ENCODE peak calls at places on chromosomes 5 and 9, in nine cellular contexts. Y, U, P, V, C, W, Q, H and L are unnamed samples.

GRCh38 chr9:137688261-137688660 is 69.5 kb downstream of the EHMT1 start:
- DNase-seq in W (no peak), U (no peak), H (no peak), Y (no peak), V (no peak), Q (no peak), P (no peak), C (no peak), L (no peak)

GRCh38 chr5:179382486-179382885 is 37.2 kb upstream of the ADAMTS2 start:
- DNase-seq in V (no peak), H (no peak), Q (no peak), P (no peak), U (no peak), C (no peak), W (no peak), Y (no peak), L (no peak)

GRCh38 chr9:136533775-136534157 is 12.1 kb downstream of the NOTCH1 start:
- DNase-seq in H (no peak), V (no peak), Q (no peak), Y (no peak), P (no peak), U (no peak), C (no peak), W (no peak), L (no peak)

GRCh38 chr5:66981705-66982387 is 214.8 kb downstream of the CD180 start:
- DNase-seq in H (no peak), U (no peak), P (no peak), V (no peak), Q (no peak), Y (no peak), W (no peak), C (no peak), L (no peak)

GRCh38 chr5:20972419-20972925 is 984.5 kb upstream of the CDH18 start:
- DNase-seq in Y (peak), H (no peak), P (peak), Q (no peak), U (no peak), C (peak), V (peak), W (no peak), L (peak)

GRCh38 chr9:117013596-117013995 is 326.5 kb downstream of the TRIM32 start:
- DNase-seq in U (no peak), V (peak), C (no peak), H (no peak), P (no peak), Q (no peak), Y (no peak), W (no peak), L (no peak)

GRCh38 chr9:30676642-30677041 is 1707.8 kb upstream of the ACO1 start:
- DNase-seq in C (no peak), Q (no peak), Y (no peak), P (no peak), V (no peak), H (no peak), U (no peak), W (no peak), L (no peak)

GRCh38 chr9:95171596-95171995 is 145.9 kb downstream of the FANCC start:
- DNase-seq in P (no peak), W (no peak), Q (no peak), H (no peak), Y (no peak), C (no peak), V (no peak), U (no peak), L (no peak)

GRCh38 chr5:140800816-140801493 is at the start of gene PCDHA3:
- DNase-seq in Y (peak), U (no peak), Q (no peak), P (peak), W (no peak), V (no peak), H (no peak), C (peak), L (no peak)

GRCh38 chr9:123291736-123292135 is 23.4 kb upstream of the STRBP start:
- DNase-seq in P (no peak), W (no peak), Q (no peak), Y (no peak), H (peak), V (no peak), U (no peak), C (no peak), L (no peak)

GRCh38 chr9:83596899-83597504 is 25.9 kb upstream of the IDNK start:
- DNase-seq in Q (peak), W (no peak), Y (peak), C (peak), H (peak), V (peak), U (no peak), P (no peak), L (no peak)

GRCh38 chr9:121735065-121735791 is 83.8 kb downstream of the DAB2IP start:
- DNase-seq in Q (no peak), P (peak), Y (peak), U (no peak), H (peak), W (no peak), V (no peak), C (peak), L (no peak)

GRCh38 chr5:153792305-153792704 is 246.4 kb downstream of the FAM114A2 start:
- DNase-seq in Y (no peak), H (no peak), C (no peak), V (no peak), Q (no peak), W (no peak), U (no peak), P (no peak), L (no peak)

GRCh38 chr5:142814122-142814521 is 43.9 kb downstream of the ARHGAP26 start:
- DNase-seq in H (no peak), W (no peak), P (no peak), C (no peak), V (no peak), U (no peak), Y (no peak), Q (no peak), L (no peak)

GRCh38 chr5:164860896-164861295 is 1355.5 kb downstream of the MAT2B start:
- DNase-seq in U (no peak), P (no peak), W (no peak), H (no peak), V (no peak), Q (no peak), Y (no peak), C (no peak), L (no peak)

GRCh38 chr9:78291240-78291915 is 5.5 kb upstream of the PSAT1 start:
- DNase-seq in Q (no peak), W (no peak), C (no peak), U (no peak), P (no peak), H (no peak), Y (no peak), V (no peak), L (no peak)

GRCh38 chr9:80842383-80842782 is 847.0 kb downstream of the TLE1 start:
- DNase-seq in P (no peak), V (no peak), C (no peak), W (no peak), Y (no peak), H (no peak), Q (no peak), U (no peak), L (no peak)

GRCh38 chr5:154276932-154277331 is 86.4 kb downstream of the GALNT10 start:
- DNase-seq in H (peak), P (no peak), C (no peak), V (no peak), Y (no peak), U (no peak), Q (no peak), W (no peak), L (no peak)

GRCh38 chr9:135275163-135275925 is 187.9 kb downstream of the OLFM1 start:
- DNase-seq in Y (no peak), C (no peak), U (no peak), H (no peak), V (no peak), P (no peak), W (no peak), Q (no peak), L (no peak)

GRCh38 chr9:86098793-86099694 is at the start of gene GOLM1:
- DNase-seq in U (no peak), P (no peak), H (peak), Y (peak), Q (no peak), W (peak), C (peak), V (peak), L (no peak)

GRCh38 chr5:179816401-179817070 is 4.2 kb upstream of the SQSTM1 start:
- DNase-seq in H (no peak), U (no peak), W (no peak), C (peak), V (no peak), Y (no peak), P (no peak), Q (no peak), L (no peak)

GRCh38 chr9:10875752-10876151 is 262.9 kb upstream of the PTPRD start:
- DNase-seq in C (no peak), H (no peak), P (no peak), U (no peak), V (no peak), W (no peak), Y (no peak), Q (no peak), L (no peak)

GRCh38 chr5:32461441-32462120 is 17.0 kb upstream of the ZFR start:
- DNase-seq in Q (no peak), W (no peak), V (no peak), P (no peak), C (no peak), U (no peak), Y (no peak), H (no peak), L (no peak)

GRCh38 chr9:8610256-8610655 is 810.7 kb upstream of the DMAC1 start:
- DNase-seq in Q (no peak), C (no peak), P (no peak), V (no peak), U (no peak), H (no peak), Y (no peak), W (no peak), L (no peak)

GRCh38 chr5:107272954-107273353 is 397.8 kb downstream of the EFNA5 start:
- DNase-seq in W (no peak), Q (no peak), V (no peak), C (no peak), U (no peak), H (no peak), P (no peak), Y (no peak), L (no peak)

GRCh38 chr9:94228616-94229015 is 30.5 kb upstream of the ZNF169 start:
- DNase-seq in W (no peak), V (no peak), U (no peak), H (no peak), C (no peak), Y (no peak), P (no peak), Q (no peak), L (no peak)

GRCh38 chr9:69647804-69648203 is 24.4 kb downstream of the APBA1 start:
- DNase-seq in Q (no peak), Y (no peak), C (no peak), U (no peak), P (no peak), H (no peak), V (no peak), W (no peak), L (no peak)

GRCh38 chr9:69655065-69655464 is 17.1 kb downstream of the APBA1 start:
- DNase-seq in C (no peak), P (no peak), H (no peak), Y (no peak), V (no peak), Q (no peak), W (no peak), U (no peak), L (no peak)

GRCh38 chr9:69645488-69645887 is 26.7 kb downstream of the APBA1 start:
- DNase-seq in C (peak), Y (no peak), U (no peak), W (no peak), Q (peak), P (no peak), V (no peak), H (no peak), L (no peak)

GRCh38 chr9:69653261-69653660 is 18.9 kb downstream of the APBA1 start:
- DNase-seq in Q (no peak), H (no peak), C (no peak), P (no peak), V (no peak), Y (no peak), W (no peak), U (no peak), L (no peak)

GRCh38 chr9:69649566-69650260 is 22.5 kb downstream of the APBA1 start:
- DNase-seq in H (no peak), U (no peak), Q (no peak), V (no peak), Y (no peak), C (no peak), W (no peak), P (no peak), L (no peak)
- TF ChIP-seq REST in H (no peak), U (no peak), Q (no peak), V (no peak), Y (no peak), C (no peak), W (no peak), P (no peak), L (no peak)

GRCh38 chr5:157745041-157745456 is 1.5 kb downstream of the LSM11 start:
- DNase-seq in C (no peak), V (peak), Y (no peak), H (peak), W (no peak), U (no peak), P (no peak), Q (no peak), L (no peak)
- H3K4me3 ChIP-seq in C (peak), V (peak), Y (peak), H (no peak), W (peak), U (peak), P (peak), Q (peak), L (no peak)

GRCh38 chr9:101727621-101728524 is 10.6 kb downstream of the GRIN3A start:
- DNase-seq in P (peak), W (no peak), Y (peak), H (peak), V (peak), C (peak), Q (no peak), U (no peak), L (no peak)
- TF ChIP-seq REST in P (no peak), W (no peak), Y (no peak), H (no peak), V (no peak), C (no peak), Q (no peak), U (no peak), L (no peak)

GRCh38 chr5:1059884-1060263 is 51.3 kb downstream of the NKD2 start:
- DNase-seq in H (no peak), Y (no peak), Q (no peak), V (peak), W (no peak), P (no peak), U (no peak), C (no peak), L (no peak)
- H3K4me3 ChIP-seq in H (no peak), Y (no peak), Q (no peak), V (no peak), W (no peak), P (no peak), U (no peak), C (no peak), L (no peak)

GRCh38 chr9:126696091-126696763 is 82.5 kb downstream of the LMX1B start:
- DNase-seq in Q (no peak), H (no peak), U (no peak), C (no peak), V (peak), P (no peak), W (no peak), Y (no peak), L (no peak)

GRCh38 chr9:126698251-126698650 is 84.5 kb downstream of the LMX1B start:
- DNase-seq in V (peak), Q (no peak), H (no peak), W (no peak), P (no peak), Y (no peak), U (no peak), C (no peak), L (no peak)

GRCh38 chr9:126698756-126699155 is 85.0 kb downstream of the LMX1B start:
- DNase-seq in P (no peak), W (no peak), U (no peak), V (peak), H (no peak), Q (no peak), Y (no peak), C (no peak), L (no peak)

GRCh38 chr9:126696764-126697145 is 83.0 kb downstream of the LMX1B start:
- DNase-seq in U (no peak), C (no peak), W (no peak), H (no peak), V (peak), Q (no peak), Y (no peak), P (no peak), L (no peak)

DNA sequence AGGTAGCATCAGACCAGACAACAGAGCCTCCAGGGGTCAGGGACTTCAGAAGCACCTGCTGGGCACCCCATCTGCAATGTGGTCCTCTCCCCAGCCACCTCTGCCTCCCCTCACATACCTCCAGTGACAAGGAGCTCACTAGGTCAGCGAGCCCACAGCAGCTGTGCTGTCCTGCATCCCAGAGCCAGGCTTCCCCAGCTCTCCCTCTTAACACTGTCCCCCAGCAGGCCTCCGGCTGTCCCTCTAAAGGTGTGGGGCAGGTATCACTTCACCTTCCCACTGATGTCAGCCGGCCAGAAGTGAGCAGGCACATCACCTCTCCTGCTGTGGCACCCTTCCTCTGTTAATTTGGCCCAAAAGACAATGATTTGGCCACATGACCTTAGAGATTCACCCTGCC is 83.6 kb downstream of the LMX1B start:
- DNase-seq in C (no peak), Q (no peak), V (peak), P (no peak), U (no peak), H (no peak), Y (no peak), W (no peak), L (no peak)
- TF ChIP-seq REST in C (no peak), Q (no peak), V (no peak), P (no peak), U (no peak), H (no peak), Y (no peak), W (no peak), L (no peak)